ENCODE peak calls at places on chromosomes 12 and 14, in ten cellular contexts. M is ACHN; X is bronchial epithelial cell; D is NCI-H2081; U is activated CD8-positive, alpha-beta memory T cell treated with anti-CD3 and anti-CD28 coated beads for 48 hours; O is left cardiac atrium; I is amygdala; Y is GM04504; B is fibroblast of mammary gland; P is H9. A is an unnamed sample.

GRCh38 chr14:75279153-75279738 is 618 bp downstream of the FOS start:
- DNase-seq in O (peak; percentile 85), I (peak; percentile 65), U (no peak), Y (peak; percentile 24), P (no peak), D (peak; percentile 16), M (no peak), X (no peak), B (peak; percentile 87), A (peak; percentile 43)

GRCh38 chr14:60196291-60196690 is 31.1 kb upstream of the DHRS7 start:
- DNase-seq in X (peak; percentile 46), B (peak; percentile 5), D (no peak), M (no peak), Y (no peak), O (no peak), U (no peak), I (no peak), P (no peak), A (no peak)

GRCh38 chr14:64531567-64531966 is 9.0 kb upstream of the HSPA2 start:
- DNase-seq in D (no peak), Y (no peak), B (no peak), M (no peak), O (no peak), I (no peak), U (no peak), X (no peak), P (no peak), A (no peak)

GRCh38 chr14:68792022-68792829 is 641 bp downstream of the ZFP36L1 start:
- DNase-seq in U (no peak), I (no peak), M (no peak), O (peak; percentile 43), Y (no peak), B (no peak), D (no peak), P (no peak), X (no peak), A (peak; percentile 59)

GRCh38 chr12:5456906-5457305 is 25.0 kb downstream of the NTF3 start:
- DNase-seq in D (no peak), Y (no peak), U (no peak), I (no peak), X (peak; percentile 50), O (no peak), M (peak; percentile 88), B (no peak), P (no peak), A (no peak)

GRCh38 chr12:28014196-28014595 is 41.7 kb upstream of the PTHLH start:
- DNase-seq in I (no peak), M (no peak), U (no peak), Y (no peak), P (no peak), O (no peak), X (no peak), D (peak; percentile 7), B (no peak), A (no peak)

GRCh38 chr14:33564774-33565630 is 385.9 kb downstream of the EGLN3 start:
- DNase-seq in Y (no peak), U (no peak), P (peak; percentile 33), B (peak; percentile 41), O (no peak), X (peak; percentile 97), D (peak; percentile 39), I (no peak), M (peak; percentile 57), A (no peak)

GRCh38 chr12:52713960-52714886 is 10.9 kb upstream of the KRT77 start:
- DNase-seq in Y (no peak), D (no peak), X (no peak), P (peak; percentile 75), O (no peak), U (no peak), I (no peak), M (no peak), B (no peak), A (no peak)

GRCh38 chr14:94560782-94561655 is at the start of gene SERPINA4:
- DNase-seq in O (no peak), P (no peak), Y (no peak), D (no peak), M (no peak), U (no peak), X (no peak), I (no peak), B (no peak), A (no peak)

GRCh38 chr14:88879016-88879415 is 54.6 kb downstream of the TTC8 start:
- DNase-seq in X (peak; percentile 94), U (no peak), D (no peak), I (no peak), O (no peak), P (no peak), B (peak; percentile 91), Y (peak; percentile 42), M (no peak), A (peak; percentile 2)

GRCh38 chr12:26251600-26251999 is 56.2 kb downstream of the SSPN start:
- DNase-seq in M (no peak), D (no peak), U (no peak), X (no peak), P (no peak), Y (no peak), B (no peak), I (no peak), O (peak; percentile 83), A (no peak)

GRCh38 chr14:61570188-61570960 is 124.9 kb upstream of the HIF1A start:
- DNase-seq in B (peak; percentile 49), P (no peak), Y (no peak), U (no peak), D (no peak), X (no peak), O (no peak), M (no peak), I (no peak), A (no peak)

GRCh38 chr14:104681689-104682074 is 7.7 kb upstream of the INF2 start:
- DNase-seq in D (no peak), Y (peak; percentile 77), I (peak; percentile 76), P (peak; percentile 94), X (peak; percentile 70), O (peak; percentile 95), M (peak; percentile 82), B (peak; percentile 83), U (no peak), A (peak; percentile 40)

GRCh38 chr14:61113561-61113960 is 132.5 kb downstream of the SLC38A6 start:
- DNase-seq in P (no peak), M (no peak), B (no peak), X (no peak), U (no peak), O (no peak), I (no peak), Y (no peak), D (peak; percentile 9), A (no peak)

GRCh38 chr12:58639323-58639934 is 280.9 kb downstream of the LRIG3 start:
- DNase-seq in D (peak; percentile 78), B (peak; percentile 28), U (no peak), P (no peak), Y (no peak), M (no peak), O (no peak), X (no peak), I (no peak), A (no peak)

GRCh38 chr14:93430889-93431670 is at the start of gene UNC79:
- DNase-seq in Y (no peak), P (peak; percentile 61), M (peak; percentile 9), I (peak; percentile 67), D (peak; percentile 95), B (peak; percentile 5), X (no peak), U (no peak), O (no peak), A (no peak)

GRCh38 chr14:29805415-29806123 is 122.1 kb downstream of the PRKD1 start:
- DNase-seq in Y (peak; percentile 48), P (no peak), U (no peak), X (peak; percentile 90), B (peak; percentile 97), O (peak; percentile 76), D (peak; percentile 17), M (peak; percentile 76), I (no peak), A (no peak)

GRCh38 chr14:21852061-21852664 is 178.5 kb upstream of the OR4E1 start:
- DNase-seq in O (peak; percentile 31), B (peak; percentile 37), M (peak; percentile 36), P (peak; percentile 71), Y (no peak), I (peak; percentile 40), D (no peak), U (no peak), X (peak; percentile 39), A (no peak)

GRCh38 chr12:24561882-24562760 is 386.8 kb downstream of the BCAT1 start:
- DNase-seq in M (peak; percentile 23), X (peak; percentile 3), P (peak; percentile 87), I (peak; percentile 50), B (peak; percentile 60), O (peak; percentile 76), U (no peak), D (peak; percentile 54), Y (no peak), A (peak; percentile 56)

GRCh38 chr14:75022655-75023054 is 19.9 kb downstream of the EIF2B2 start:
- DNase-seq in P (peak; percentile 40), M (peak; percentile 30), X (no peak), O (peak; percentile 59), Y (no peak), D (no peak), U (no peak), B (no peak), I (no peak), A (no peak)

GRCh38 chr12:93847517-93848452 is 170.6 kb downstream of the CRADD start:
- DNase-seq in D (no peak), O (no peak), Y (no peak), I (no peak), P (no peak), M (no peak), X (no peak), U (no peak), B (peak; percentile 60), A (no peak)

GRCh38 chr12:18567787-18568186 is 170.0 kb downstream of the PLCZ1 start:
- DNase-seq in O (no peak), U (no peak), P (no peak), X (no peak), Y (no peak), B (peak; percentile 20), M (no peak), I (no peak), D (no peak), A (no peak)

GRCh38 chr12:29742646-29743045 is 41.1 kb downstream of the TMTC1 start:
- DNase-seq in U (no peak), P (no peak), B (no peak), D (no peak), I (no peak), M (no peak), Y (no peak), X (no peak), O (no peak), A (no peak)

GRCh38 chr14:22994762-22995275 is 12.5 kb upstream of the AJUBA start:
- DNase-seq in U (no peak), M (no peak), I (no peak), D (no peak), Y (no peak), X (peak; percentile 22), O (no peak), P (peak; percentile 52), B (peak; percentile 67), A (no peak)

GRCh38 chr12:52127683-52128450 is 48.4 kb downstream of the SMIM41 start:
- DNase-seq in U (no peak), P (no peak), X (no peak), B (no peak), O (no peak), M (no peak), D (no peak), I (no peak), Y (no peak), A (no peak)

GRCh38 chr12:104727866-104728449 is 230.1 kb downstream of the SLC41A2 start:
- DNase-seq in Y (no peak), B (no peak), P (no peak), M (no peak), U (no peak), O (no peak), D (no peak), I (no peak), X (no peak), A (no peak)

GRCh38 chr14:105882626-105883025 is 356.2 kb downstream of the TMEM121 start:
- DNase-seq in I (no peak), M (no peak), P (no peak), X (no peak), D (no peak), O (no peak), B (no peak), U (no peak), Y (no peak), A (no peak)

GRCh38 chr14:39440975-39441374 is 8.7 kb upstream of the FBXO33 start:
- DNase-seq in D (no peak), Y (no peak), O (no peak), X (no peak), P (no peak), U (no peak), I (no peak), M (no peak), B (no peak), A (no peak)

A was measured in T1000.